ENCODE peak calls at places on chromosomes 16 and 17, in eight cellular contexts. U is stimulated activated CD4-positive, alpha-beta T cell treated with anti-CD3 and anti-CD28 coated beads, Interleukin-1b, Interleukin-23, amount 100 ng/mL, for 24 hours; R is H9; P is stimulated activated CD8-positive, alpha-beta memory T cell treated with anti-CD3 and anti-CD28 coated beads, Interleukin-12 subunit alpha, Interleukin-12 subunit beta, amount 100 ng/mL, for 1 hour; V is AG10803; I is lung microvascular endothelial cell; Y is activated B cell treated with CpG ODN at 0.5 μM for 24 hours; C is GM03348. M is an unnamed sample.

GRCh38 chr16:79066621-79067020 is 533.9 kb downstream of the MAF start:
- DNase-seq in R (no peak), I (no peak), U (no peak), V (no peak), C (no peak), P (no peak), Y (no peak), M (no peak)

GRCh38 chr16:87927195-87927562 is 9.2 kb downstream of the CA5A start:
- DNase-seq in P (no peak), R (no peak), U (no peak), Y (no peak), C (no peak), I (no peak), V (no peak), M (no peak)

GRCh38 chr16:87815567-87815966 is 49.8 kb upstream of the KLHDC4 start:
- DNase-seq in I (no peak), V (no peak), P (no peak), Y (no peak), R (no peak), U (no peak), C (no peak), M (no peak)

GRCh38 chr17:1644493-1645206 is 882 bp downstream of the SCARF1 start:
- DNase-seq in V (peak; percentile 29), I (peak; percentile 50), C (no peak), R (no peak), U (no peak), Y (peak; percentile 62), P (no peak), M (no peak)

GRCh38 chr17:40518401-40519088 is 17.1 kb upstream of the TNS4 start:
- DNase-seq in R (peak; percentile 73), P (no peak), U (no peak), C (no peak), V (no peak), I (no peak), Y (no peak), M (no peak)

GRCh38 chr17:9971991-9972390 is 66.9 kb upstream of the RCVRN start:
- DNase-seq in V (peak; percentile 71), P (no peak), Y (no peak), R (no peak), C (peak; percentile 82), U (no peak), I (no peak), M (no peak)

GRCh38 chr17:63446981-63447687 is 1.0 kb upstream of the CYB561 start:
- DNase-seq in R (peak; percentile 83), U (no peak), V (no peak), Y (peak; percentile 60), I (peak; percentile 32), C (no peak), P (no peak), M (peak; percentile 64)

GRCh38 chr17:74584307-74584706 is 7.8 kb downstream of the CD300LD start:
- DNase-seq in R (no peak), I (no peak), U (no peak), P (no peak), C (no peak), Y (no peak), V (no peak), M (no peak)

GRCh38 chr17:2179615-2180295 is 123.8 kb downstream of the SMG6 start:
- DNase-seq in I (peak; percentile 97), C (peak; percentile 81), R (no peak), P (no peak), V (peak; percentile 97), U (no peak), Y (no peak), M (no peak)

GRCh38 chr17:57516290-57517215 is 228.5 kb downstream of the CCDC182 start:
- DNase-seq in I (no peak), U (no peak), V (peak; percentile 37), R (no peak), C (no peak), Y (no peak), P (no peak), M (no peak)

GRCh38 chr17:47368262-47368661 is 44.5 kb downstream of the EFCAB13 start:
- DNase-seq in P (no peak), C (no peak), U (no peak), R (no peak), I (no peak), Y (no peak), V (no peak), M (no peak)

GRCh38 chr17:50947844-50948514 is 81.8 kb upstream of the TOB1 start:
- DNase-seq in P (no peak), C (no peak), U (no peak), V (no peak), Y (no peak), I (no peak), R (no peak), M (no peak)

GRCh38 chr17:15507001-15507400 is 39.6 kb upstream of the CDRT4 start:
- DNase-seq in V (no peak), R (no peak), Y (no peak), I (no peak), C (no peak), P (no peak), U (no peak), M (no peak)

GRCh38 chr17:82754297-82755208 is 2.7 kb downstream of the TBCD start:
- DNase-seq in Y (no peak), P (no peak), R (peak; percentile 90), U (no peak), C (no peak), V (no peak), I (no peak), M (no peak)

GRCh38 chr17:8141046-8141445 is 11.2 kb downstream of the PER1 start:
- DNase-seq in I (no peak), U (no peak), P (no peak), Y (no peak), R (no peak), C (no peak), V (no peak), M (no peak)

GRCh38 chr17:68391561-68392268 is 65.6 kb downstream of the WIPI1 start:
- DNase-seq in P (no peak), V (peak; percentile 38), C (no peak), I (no peak), Y (no peak), R (no peak), U (no peak), M (no peak)

GRCh38 chr17:78034429-78035091 is 76.1 kb downstream of the TNRC6C start:
- DNase-seq in Y (no peak), R (no peak), U (no peak), C (no peak), I (no peak), V (peak; percentile 45), P (no peak), M (no peak)

GRCh38 chr17:29949708-29950107 is 8.3 kb downstream of the EFCAB5 start:
- DNase-seq in P (no peak), Y (no peak), C (no peak), U (no peak), V (no peak), I (no peak), R (no peak), M (no peak)

GRCh38 chr17:74873874-74874614 is 1.2 kb upstream of the FDXR start:
- DNase-seq in U (no peak), C (no peak), R (no peak), P (no peak), I (no peak), V (no peak), Y (no peak), M (no peak)

GRCh38 chr17:71472809-71473789 is 647.7 kb upstream of the SOX9 start:
- DNase-seq in U (no peak), P (no peak), I (peak; percentile 11), V (peak; percentile 70), Y (no peak), R (peak; percentile 56), C (peak; percentile 73), M (no peak)

GRCh38 chr16:73171380-73171779 is 123.5 kb upstream of the ZFHX3 start:
- DNase-seq in I (no peak), V (no peak), R (peak; percentile 36), P (no peak), C (no peak), U (no peak), Y (no peak), M (no peak)

GRCh38 chr16:49776085-49776501 is 79.8 kb downstream of the ZNF423 start:
- DNase-seq in P (no peak), R (peak; percentile 84), Y (no peak), C (no peak), I (peak; percentile 78), U (no peak), V (no peak), M (no peak)

GRCh38 chr16:83701494-83701893 is 106.3 kb upstream of the HSBP1 start:
- DNase-seq in R (peak; percentile 78), U (peak; percentile 2), Y (no peak), C (peak; percentile 68), V (peak; percentile 51), P (no peak), I (peak; percentile 60), M (no peak)

GRCh38 chr16:12315330-12316138 is 339.0 kb downstream of the SNX29 start:
- DNase-seq in I (no peak), U (no peak), R (no peak), Y (no peak), V (no peak), P (no peak), C (no peak), M (no peak)

M was measured in NCI-H1930.